ENCODE peak calls at places on chromosomes 3 and 15, in nine cellular contexts. F is endothelial cell of umbilical vein, N is GM12891, W is breast epithelium, B is H1, L is spleen, A is stomach, C is HCT116, X is sigmoid colon. K is an unnamed sample.

GRCh38 chr15:42456539-42456938 is 34.4 kb downstream of the ZNF106 start:
- DNase-seq in N (no peak), W (no peak), X (no peak), B (no peak), C (no peak), L (no peak), A (no peak), F (peak), K (no peak)

GRCh38 chr3:15204005-15204404 is 2.0 kb upstream of the CAPN7 start:
- DNase-seq in N (no peak), B (no peak), A (no peak), F (no peak), C (no peak), X (peak), L (no peak), W (no peak), K (no peak)

GRCh38 chr3:66239513-66240135 is 18.8 kb downstream of the SLC25A26 start:
- DNase-seq in A (no peak), L (no peak), X (no peak), C (no peak), W (no peak), B (no peak), F (no peak), N (no peak), K (no peak)

GRCh38 chr3:132854856-132855535 is 132.8 kb upstream of the NPHP3 start:
- DNase-seq in B (no peak), A (no peak), W (no peak), X (no peak), N (no peak), L (no peak), F (no peak), C (no peak), K (no peak)

GRCh38 chr3:44554626-44555592 is at the start of gene ZKSCAN7:
- DNase-seq in X (peak), W (peak), F (peak), B (peak), A (peak), N (peak), C (no peak), L (peak), K (peak)

GRCh38 chr3:184738982-184739381 is 27.1 kb upstream of the MAGEF1 start:
- DNase-seq in L (peak), W (peak), B (peak), F (no peak), X (no peak), C (no peak), A (peak), N (no peak), K (no peak)

GRCh38 chr15:75061272-75061671 is 37.9 kb downstream of the PPCDC start:
- DNase-seq in C (no peak), B (no peak), A (no peak), L (no peak), N (no peak), X (no peak), W (no peak), F (no peak), K (no peak)

GRCh38 chr15:83206971-83207621 is 527 bp downstream of the HDGFL3 start:
- DNase-seq in W (no peak), X (peak), F (peak), N (peak), C (no peak), A (peak), B (peak), L (peak), K (peak)

GRCh38 chr15:26630857-26631256 is 142.0 kb downstream of the GABRB3 start:
- DNase-seq in F (no peak), W (no peak), X (no peak), N (no peak), L (no peak), B (no peak), C (no peak), A (no peak), K (no peak)

GRCh38 chr15:55250392-55250791 is 39.2 kb downstream of the RAB27A start:
- DNase-seq in N (no peak), F (no peak), B (no peak), A (no peak), C (no peak), W (no peak), X (no peak), L (no peak), K (no peak)

GRCh38 chr15:89926158-89926557 is 13.4 kb upstream of the ARPIN start:
- DNase-seq in L (no peak), A (no peak), W (no peak), C (no peak), F (no peak), B (no peak), N (no peak), X (no peak), K (no peak)

GRCh38 chr3:48693826-48694225 is 8.1 kb upstream of the NCKIPSD start:
- DNase-seq in C (no peak), A (no peak), L (peak), X (no peak), B (no peak), F (no peak), N (no peak), W (no peak), K (no peak)

GRCh38 chr15:97561529-97561928 is 399.0 kb upstream of the ARRDC4 start:
- DNase-seq in C (no peak), W (no peak), N (no peak), L (no peak), B (no peak), F (no peak), X (no peak), A (no peak), K (no peak)

GRCh38 chr3:13600950-13601691 is 52.2 kb downstream of the FBLN2 start:
- DNase-seq in X (peak), L (peak), C (peak), B (no peak), F (no peak), A (no peak), N (no peak), W (no peak), K (no peak)

GRCh38 chr3:30631237-30631961 is 25.0 kb downstream of the TGFBR2 start:
- DNase-seq in A (no peak), C (peak), F (peak), X (no peak), L (no peak), B (no peak), W (no peak), N (no peak), K (no peak)

GRCh38 chr15:101652783-101653430 is 726 bp upstream of the TM2D3 start:
- DNase-seq in X (peak), W (peak), B (no peak), C (no peak), A (no peak), N (no peak), F (no peak), L (peak), K (peak)

GRCh38 chr15:101654191-101654590 is 2.0 kb upstream of the TM2D3 start:
- DNase-seq in L (no peak), C (no peak), F (no peak), A (no peak), B (no peak), X (no peak), N (no peak), W (no peak), K (no peak)

GRCh38 chr15:101650145-101650544 is 2.0 kb downstream of the TM2D3 start:
- DNase-seq in N (no peak), B (no peak), A (no peak), C (no peak), W (no peak), F (no peak), L (no peak), X (no peak), K (no peak)

GRCh38 chr15:101651753-101652097 is 456 bp downstream of the TM2D3 start:
- DNase-seq in B (no peak), L (no peak), W (no peak), F (peak), N (no peak), A (no peak), C (no peak), X (no peak), K (no peak)

DNA sequence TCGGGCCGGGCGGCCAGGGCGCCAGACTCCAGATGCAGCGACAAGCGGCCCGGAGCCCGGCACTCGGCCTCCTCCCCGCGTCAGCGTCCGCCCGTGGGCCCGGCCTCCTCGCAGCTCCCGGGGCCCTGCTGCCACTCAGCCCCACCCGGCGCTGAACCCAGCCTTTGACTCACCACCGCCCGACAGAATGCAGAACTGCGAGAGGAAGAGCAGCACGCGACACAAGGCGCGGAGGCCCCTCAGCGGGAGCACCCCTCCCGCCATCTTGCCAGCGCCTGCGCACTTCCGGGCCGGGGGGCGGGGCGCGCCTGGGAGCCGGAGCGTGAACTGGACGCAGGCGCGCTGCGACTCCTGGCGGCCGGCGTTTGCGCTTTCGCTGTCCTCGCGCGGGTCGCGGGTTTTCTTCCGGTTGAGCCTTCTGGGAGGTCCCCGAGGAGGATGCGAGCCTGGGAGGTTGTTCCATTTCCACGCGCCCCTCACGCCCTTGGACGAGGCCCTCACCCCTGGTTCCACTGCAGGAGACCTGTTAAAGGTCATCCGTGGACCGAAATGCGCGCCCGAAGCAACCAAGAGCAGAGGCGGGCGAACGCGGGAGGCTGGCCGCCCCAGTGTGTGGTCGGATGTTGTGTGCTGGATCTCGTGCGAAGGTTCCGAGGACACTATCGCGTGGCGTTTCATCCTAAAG is at the start of gene TM2D3:
- DNase-seq in L (peak), W (peak), B (peak), C (peak), A (peak), N (peak), F (peak), X (peak), K (peak)
- TF ChIP-seq POLR2A in L (peak), W (peak), B (peak), C (peak), A (no peak), N (peak), F (peak), X (peak), K (peak)

GRCh38 chr15:70049701-70050445 is 47.8 kb downstream of the TLE3 start:
- DNase-seq in X (peak), F (no peak), A (no peak), W (no peak), C (no peak), L (peak), N (no peak), B (no peak), K (no peak)
- TF ChIP-seq POLR2AphosphoS5 in X (no peak), F (no peak), A (no peak), W (no peak), C (no peak), L (peak), N (no peak), B (no peak), K (no peak)

DNA sequence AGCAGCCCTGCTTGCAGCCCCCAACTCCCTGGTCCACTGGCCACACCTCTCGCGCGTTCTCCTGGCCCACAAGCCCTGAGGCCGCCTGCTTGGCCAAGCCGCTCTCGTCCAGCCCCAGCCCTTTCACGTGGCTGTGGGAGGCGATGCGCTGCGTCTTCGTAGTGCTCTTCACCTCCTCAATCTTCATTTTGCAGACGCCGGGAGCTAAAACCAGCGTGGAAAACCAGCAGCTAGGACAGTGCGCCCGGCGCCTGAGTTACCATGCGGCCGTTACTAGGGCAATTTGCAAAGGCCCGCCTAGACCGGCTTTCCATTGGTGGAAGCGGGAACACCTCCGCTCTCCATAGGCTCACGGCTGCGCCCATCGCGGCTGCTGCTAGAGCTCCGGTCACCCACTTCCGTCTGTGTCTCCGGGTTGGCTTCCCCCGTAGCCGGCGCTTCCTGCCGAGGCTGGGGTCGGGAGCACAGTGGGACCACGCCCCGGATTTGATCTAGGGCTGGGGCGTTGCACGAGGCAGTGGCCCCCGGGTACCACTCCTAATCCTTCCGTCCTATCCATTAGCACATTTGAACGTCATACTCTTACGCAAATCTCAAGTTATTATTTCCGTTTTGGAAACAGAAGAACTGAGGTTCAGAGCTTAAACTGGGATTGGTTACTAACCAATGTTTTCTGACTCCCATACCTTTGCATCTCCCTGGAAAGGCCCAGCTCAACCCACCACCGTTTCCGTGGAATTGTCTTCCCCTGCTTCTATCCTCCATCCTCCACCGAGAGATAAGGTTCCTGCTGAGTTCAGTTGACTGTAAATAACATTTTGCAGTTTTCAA is at the start of gene RUVBL1:
- DNase-seq in L (peak), C (peak), X (peak), F (peak), N (peak), A (peak), W (peak), B (peak), K (peak)
- TF ChIP-seq POLR2A in L (no peak), C (peak), X (peak), F (peak), N (peak), A (no peak), W (no peak), B (peak), K (peak)

GRCh38 chr3:186789554-186790260 is 6.3 kb downstream of the EIF4A2 start:
- DNase-seq in W (no peak), N (no peak), X (no peak), C (no peak), A (no peak), B (no peak), L (no peak), F (no peak), K (no peak)

GRCh38 chr3:186788482-186789370 is 5.3 kb downstream of the EIF4A2 start:
- DNase-seq in W (no peak), B (no peak), N (no peak), X (no peak), L (no peak), C (no peak), A (no peak), F (no peak), K (no peak)

GRCh38 chr3:186786810-186787375 is 3.5 kb downstream of the EIF4A2 start:
- DNase-seq in W (no peak), C (no peak), A (no peak), B (no peak), F (no peak), L (no peak), X (no peak), N (no peak), K (no peak)

GRCh38 chr3:186785517-186786018 is 2.2 kb downstream of the EIF4A2 start:
- DNase-seq in N (no peak), B (no peak), A (no peak), C (no peak), L (no peak), W (no peak), F (no peak), X (no peak), K (no peak)

GRCh38 chr3:186787642-186788481 is 4.5 kb downstream of the EIF4A2 start:
- DNase-seq in W (no peak), X (no peak), C (no peak), A (no peak), L (no peak), F (no peak), B (no peak), N (no peak), K (no peak)
- TF ChIP-seq POLR2AphosphoS5 in W (no peak), X (no peak), C (peak), A (no peak), L (no peak), F (no peak), B (peak), N (no peak), K (peak)

GRCh38 chr3:182937293-182938051 is 42.9 kb downstream of the DCUN1D1 start:
- DNase-seq in B (no peak), N (no peak), L (no peak), C (no peak), F (peak), W (no peak), X (no peak), A (no peak), K (no peak)
- TF ChIP-seq POLR2A in B (no peak), N (no peak), L (no peak), C (no peak), F (no peak), W (no peak), X (no peak), A (no peak), K (no peak)

GRCh38 chr3:85808750-85809149 is 850.0 kb downstream of the CADM2 start:
- DNase-seq in A (no peak), L (no peak), C (no peak), N (no peak), F (no peak), X (no peak), B (no peak), W (no peak), K (no peak)
- TF ChIP-seq POLR2AphosphoS5 in A (no peak), L (no peak), C (no peak), N (no peak), F (no peak), X (no peak), B (no peak), W (no peak), K (no peak)

K was measured in GM12892.